ENCODE peak calls at places on chromosomes 5 and 9, in nine cellular contexts. V is ovary, R is PC-3, L is Caco-2, K is neural progenitor cell, Q is heart right ventricle, X is NT2/D1, Y is astrocyte, I is GM23248. F is an unnamed sample.
A peak's percentile ranks its signal among the peaks of the same experiment; 100 is the strongest.

GRCh38 chr9:10260501-10260900 is 352.3 kb downstream of the PTPRD start:
- DNase-seq in V (no peak), R (no peak), L (no peak), K (no peak), Q (no peak), X (no peak), Y (no peak), I (no peak), F (no peak)

GRCh38 chr9:136509549-136509948 is 26.7 kb upstream of the SEC16A start:
- DNase-seq in V (no peak), R (no peak), L (no peak), K (no peak), Q (no peak), X (no peak), Y (no peak), I (no peak), F (no peak)

GRCh38 chr5:91898865-91899264 is 515.7 kb upstream of the ARRDC3 start:
- DNase-seq in V (no peak), R (no peak), L (no peak), K (no peak), Q (no peak), X (no peak), Y (no peak), I (no peak), F (no peak)

GRCh38 chr5:17001418-17001817 is 65.3 kb upstream of the MYO10 start:
- DNase-seq in V (no peak), R (peak; percentile 68), L (no peak), K (no peak), Q (no peak), X (no peak), Y (peak; percentile 39), I (no peak), F (no peak)

GRCh38 chr5:164597293-164597900 is 1092.0 kb downstream of the MAT2B start:
- DNase-seq in V (no peak), R (peak; percentile 15), L (peak; percentile 35), K (peak; percentile 57), Q (no peak), X (peak; percentile 18), Y (no peak), I (no peak), F (no peak)

GRCh38 chr9:81791076-81791475 is 101.7 kb upstream of the TLE1 start:
- DNase-seq in V (no peak), R (no peak), L (no peak), K (no peak), Q (no peak), X (no peak), Y (no peak), I (no peak), F (no peak)

GRCh38 chr9:76542360-76542759 is 83.4 kb downstream of the GCNT1 start:
- DNase-seq in V (no peak), R (no peak), L (peak; percentile 8), K (peak; percentile 31), Q (no peak), X (no peak), Y (no peak), I (no peak), F (no peak)

GRCh38 chr5:151140686-151141459 is 16.7 kb downstream of the ANXA6 start:
- DNase-seq in V (no peak), R (no peak), L (no peak), K (no peak), Q (no peak), X (no peak), Y (no peak), I (no peak), F (no peak)

GRCh38 chr9:123267481-123268239 is 726 bp downstream of the STRBP start:
- DNase-seq in V (peak; percentile 24), R (no peak), L (peak; percentile 15), K (peak; percentile 49), Q (peak; percentile 27), X (no peak), Y (no peak), I (no peak), F (no peak)

DNA sequence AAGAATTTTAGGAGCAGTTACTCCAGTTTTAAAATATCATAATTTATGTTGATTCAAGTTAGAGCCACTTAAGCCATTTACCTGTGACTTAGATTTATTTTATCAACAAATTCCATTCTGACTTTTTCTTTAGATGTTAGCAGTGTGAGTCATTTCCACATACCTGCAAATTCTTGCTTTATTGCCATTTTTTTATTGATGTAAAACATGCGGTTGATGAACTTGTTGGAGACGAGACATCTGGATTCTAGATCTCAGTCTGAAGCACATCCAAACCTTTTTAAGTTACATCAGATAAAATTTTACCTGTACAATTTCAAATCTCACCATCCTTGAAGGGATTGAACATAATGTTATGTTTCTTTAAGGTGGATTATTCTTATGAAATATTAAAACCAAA is 240.9 kb downstream of the IRX1 start:
- DNase-seq in V (no peak), R (peak; percentile 15), L (no peak), K (no peak), Q (no peak), X (no peak), Y (no peak), I (no peak), F (no peak)
- H3K4me1 ChIP-seq in V (no peaks in the 10 kb centered on the region), R (no peaks in the 10 kb centered on the region), L (no peaks in the 10 kb centered on the region), K (no peaks in the 10 kb centered on the region), Q (no peaks in the 10 kb centered on the region), X (no peaks in the 10 kb centered on the region), Y (no peaks in the 10 kb centered on the region), I (no peaks in the 10 kb centered on the region), F (no peaks in the 10 kb centered on the region)

GRCh38 chr9:104879555-104880318 is 48.2 kb downstream of the ABCA1 start:
- DNase-seq in V (no peak), R (no peak), L (no peak), K (no peak), Q (no peak), X (no peak), Y (peak; percentile 85), I (peak; percentile 88), F (no peak)

GRCh38 chr9:104876587-104876986 is 51.4 kb downstream of the ABCA1 start:
- DNase-seq in V (no peak), R (no peak), L (no peak), K (no peak), Q (no peak), X (no peak), Y (no peak), I (no peak), F (no peak)

GRCh38 chr9:104882574-104882973 is 45.4 kb downstream of the ABCA1 start:
- DNase-seq in V (no peak), R (no peak), L (no peak), K (no peak), Q (no peak), X (no peak), Y (no peak), I (no peak), F (no peak)

GRCh38 chr9:104885818-104886709 is 41.9 kb downstream of the ABCA1 start:
- DNase-seq in V (no peak), R (no peak), L (peak; percentile 67), K (no peak), Q (no peak), X (peak; percentile 95), Y (no peak), I (no peak), F (no peak)

GRCh38 chr9:104881991-104882555 is 45.9 kb downstream of the ABCA1 start:
- DNase-seq in V (no peak), R (no peak), L (no peak), K (no peak), Q (no peak), X (no peak), Y (no peak), I (no peak), F (no peak)
- H3K36me3 ChIP-seq in V (no peaks in the 10 kb centered on the region), R (no peaks in the 10 kb centered on the region), L (peaks cover 2% of the 10 kb centered on the region), K (peaks cover under 1% of the 10 kb centered on the region), Q (peaks cover 87% of the 10 kb centered on the region), X (peaks cover 4% of the 10 kb centered on the region), Y (peaks cover 24% of the 10 kb centered on the region), I (no peaks in the 10 kb centered on the region), F (no peaks in the 10 kb centered on the region)

GRCh38 chr9:111922324-111923013 is 25.9 kb downstream of the UGCG start:
- DNase-seq in V (no peak), R (no peak), L (no peak), K (no peak), Q (no peak), X (no peak), Y (no peak), I (no peak), F (no peak)

GRCh38 chr9:111925017-111925770 is 28.6 kb downstream of the UGCG start:
- DNase-seq in V (no peak), R (no peak), L (no peak), K (no peak), Q (no peak), X (no peak), Y (no peak), I (no peak), F (no peak)

GRCh38 chr9:111925784-111926183 is 29.2 kb downstream of the UGCG start:
- DNase-seq in V (no peak), R (no peak), L (no peak), K (no peak), Q (no peak), X (no peak), Y (no peak), I (no peak), F (no peak)

GRCh38 chr9:111926421-111926875 is 29.8 kb downstream of the UGCG start:
- DNase-seq in V (no peak), R (no peak), L (no peak), K (no peak), Q (peak; percentile 28), X (no peak), Y (peak; percentile 58), I (no peak), F (no peak)

GRCh38 chr9:111924281-111924680 is 27.7 kb downstream of the UGCG start:
- DNase-seq in V (no peak), R (peak; percentile 44), L (no peak), K (no peak), Q (no peak), X (no peak), Y (no peak), I (no peak), F (no peak)
- H3K4me1 ChIP-seq in V (no peaks in the 10 kb centered on the region), R (no peaks in the 10 kb centered on the region), L (no peaks in the 10 kb centered on the region), K (no peaks in the 10 kb centered on the region), Q (no peaks in the 10 kb centered on the region), X (peaks cover 2% of the 10 kb centered on the region), Y (peaks cover 15% of the 10 kb centered on the region), I (peaks cover 40% of the 10 kb centered on the region), F (peaks cover 13% of the 10 kb centered on the region)

DNA sequence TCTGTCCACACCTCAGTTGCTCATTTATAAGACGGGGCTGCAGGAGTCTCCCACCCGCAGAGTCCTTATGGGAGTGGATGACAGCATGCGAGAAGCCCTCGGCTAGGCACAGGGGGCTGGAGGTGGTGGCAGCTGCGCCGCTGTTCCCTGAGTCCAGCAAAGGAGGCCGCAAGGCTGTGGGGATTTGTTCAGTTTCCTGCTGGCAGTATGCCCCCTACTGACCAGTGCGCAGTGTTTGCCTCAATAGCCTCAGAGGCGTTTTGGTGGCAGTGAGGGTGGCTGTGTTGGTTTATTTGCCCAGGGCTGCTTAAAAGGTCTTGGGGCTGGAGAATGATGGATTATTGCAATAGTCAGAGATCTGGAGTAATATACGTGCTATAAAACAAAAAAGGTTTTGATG is 176.3 kb upstream of the OTULINL start:
- DNase-seq in V (no peak), R (peak; percentile 72), L (peak; percentile 26), K (peak; percentile 37), Q (no peak), X (no peak), Y (peak; percentile 46), I (no peak), F (no peak)
- H3K36me3 ChIP-seq in V (no peaks in the 10 kb centered on the region), R (peaks cover 51% of the 10 kb centered on the region), L (peaks cover 4% of the 10 kb centered on the region), K (no peaks in the 10 kb centered on the region), Q (peaks cover 70% of the 10 kb centered on the region), X (peaks cover 69% of the 10 kb centered on the region), Y (peaks cover 55% of the 10 kb centered on the region), I (peaks cover 61% of the 10 kb centered on the region), F (peaks cover 82% of the 10 kb centered on the region)

F was measured in SJSA1.